ENCODE peak calls at places on chromosomes 3 and 15, in eight cellular contexts. One of them, this sample, is unnamed. For H3K4me1, the result is how much of the 10 kb centered on the place peaks cover.

GRCh38 chr3:193593666-193594025 is 638 bp downstream of the OPA1 start:
- DNase-seq in HepG2: peak
- DNase-seq in mesendoderm: peak
- DNase-seq in SJCRH30: peak
- DNase-seq in sigmoid colon: no peak
- DNase-seq in adipocyte: peak
- DNase-seq in aorta: no peak
- DNase-seq in CD8-positive, alpha-beta T cell: no peak
- DNase-seq in this sample: peak

GRCh38 chr3:129927072-129927471 is 33.6 kb upstream of the TMCC1 start:
- DNase-seq in CD8-positive, alpha-beta T cell: no peak
- DNase-seq in mesendoderm: no peak
- DNase-seq in sigmoid colon: no peak
- DNase-seq in HepG2: peak
- DNase-seq in adipocyte: no peak
- DNase-seq in aorta: no peak
- DNase-seq in SJCRH30: peak
- DNase-seq in this sample: no peak

GRCh38 chr15:101489236-101489632 is 273 bp downstream of the PCSK6 start:
- DNase-seq in CD8-positive, alpha-beta T cell: no peak
- DNase-seq in adipocyte: peak
- DNase-seq in mesendoderm: peak
- DNase-seq in sigmoid colon: no peak
- DNase-seq in HepG2: no peak
- DNase-seq in aorta: no peak
- DNase-seq in SJCRH30: no peak
- DNase-seq in this sample: peak

GRCh38 chr15:89766357-89767311 is 9.5 kb upstream of the MESP2 start:
- DNase-seq in sigmoid colon: no peak
- DNase-seq in CD8-positive, alpha-beta T cell: no peak
- DNase-seq in HepG2: no peak
- DNase-seq in SJCRH30: no peak
- DNase-seq in aorta: no peak
- DNase-seq in adipocyte: no peak
- DNase-seq in mesendoderm: no peak
- DNase-seq in this sample: peak

GRCh38 chr3:141710888-141711616 is 27.0 kb upstream of the RNF7 start:
- DNase-seq in adipocyte: peak
- DNase-seq in sigmoid colon: no peak
- DNase-seq in SJCRH30: peak
- DNase-seq in mesendoderm: no peak
- DNase-seq in aorta: peak
- DNase-seq in HepG2: no peak
- DNase-seq in CD8-positive, alpha-beta T cell: no peak
- DNase-seq in this sample: no peak

GRCh38 chr3:101850327-101851048 is 1.2 kb downstream of the NFKBIZ start:
- DNase-seq in CD8-positive, alpha-beta T cell: no peak
- DNase-seq in sigmoid colon: no peak
- DNase-seq in adipocyte: peak
- DNase-seq in mesendoderm: no peak
- DNase-seq in aorta: no peak
- DNase-seq in SJCRH30: peak
- DNase-seq in HepG2: no peak
- DNase-seq in this sample: no peak

GRCh38 chr3:58308728-58309127 is 2.4 kb downstream of the HTD2 start:
- DNase-seq in HepG2: no peak
- DNase-seq in adipocyte: peak
- DNase-seq in mesendoderm: no peak
- DNase-seq in SJCRH30: no peak
- DNase-seq in sigmoid colon: peak
- DNase-seq in aorta: no peak
- DNase-seq in CD8-positive, alpha-beta T cell: no peak
- DNase-seq in this sample: no peak

GRCh38 chr3:135803291-135803690 is 162.2 kb upstream of the PPP2R3A start:
- DNase-seq in adipocyte: no peak
- DNase-seq in HepG2: no peak
- DNase-seq in SJCRH30: no peak
- DNase-seq in aorta: no peak
- DNase-seq in CD8-positive, alpha-beta T cell: no peak
- DNase-seq in sigmoid colon: no peak
- DNase-seq in mesendoderm: peak
- DNase-seq in this sample: no peak

GRCh38 chr3:107633327-107634141 is 110.8 kb downstream of the BBX start:
- DNase-seq in HepG2: no peak
- DNase-seq in adipocyte: no peak
- DNase-seq in aorta: no peak
- DNase-seq in sigmoid colon: no peak
- DNase-seq in mesendoderm: no peak
- DNase-seq in CD8-positive, alpha-beta T cell: no peak
- DNase-seq in SJCRH30: no peak
- DNase-seq in this sample: no peak

GRCh38 chr3:45993421-45994027 is 2.1 kb downstream of the FYCO1 start:
- DNase-seq in CD8-positive, alpha-beta T cell: no peak
- DNase-seq in HepG2: no peak
- DNase-seq in sigmoid colon: no peak
- DNase-seq in aorta: no peak
- DNase-seq in mesendoderm: no peak
- DNase-seq in SJCRH30: no peak
- DNase-seq in adipocyte: no peak
- DNase-seq in this sample: no peak

GRCh38 chr3:138118863-138119766 is 3.7 kb upstream of the DZIP1L start:
- DNase-seq in adipocyte: peak
- DNase-seq in CD8-positive, alpha-beta T cell: no peak
- DNase-seq in SJCRH30: peak
- DNase-seq in HepG2: peak
- DNase-seq in mesendoderm: peak
- DNase-seq in aorta: peak
- DNase-seq in sigmoid colon: peak
- DNase-seq in this sample: peak

GRCh38 chr3:176595307-176595706 is 602.0 kb downstream of the TBL1XR1 start:
- DNase-seq in sigmoid colon: no peak
- DNase-seq in CD8-positive, alpha-beta T cell: no peak
- DNase-seq in HepG2: no peak
- DNase-seq in mesendoderm: peak
- DNase-seq in adipocyte: peak
- DNase-seq in aorta: no peak
- DNase-seq in SJCRH30: no peak
- DNase-seq in this sample: no peak

GRCh38 chr3:33392703-33393125 is 47.5 kb downstream of the UBP1 start:
- DNase-seq in HepG2: no peak
- DNase-seq in sigmoid colon: no peak
- DNase-seq in SJCRH30: no peak
- DNase-seq in aorta: peak
- DNase-seq in CD8-positive, alpha-beta T cell: no peak
- DNase-seq in adipocyte: peak
- DNase-seq in mesendoderm: no peak
- DNase-seq in this sample: no peak

GRCh38 chr3:172709776-172710708 is 825 bp downstream of the NCEH1 start:
- DNase-seq in adipocyte: peak
- DNase-seq in HepG2: no peak
- DNase-seq in sigmoid colon: peak
- DNase-seq in aorta: peak
- DNase-seq in SJCRH30: peak
- DNase-seq in mesendoderm: peak
- DNase-seq in CD8-positive, alpha-beta T cell: no peak
- DNase-seq in this sample: peak

GRCh38 chr3:172711457-172711800 is 562 bp upstream of the NCEH1 start:
- DNase-seq in SJCRH30: no peak
- DNase-seq in adipocyte: no peak
- DNase-seq in CD8-positive, alpha-beta T cell: no peak
- DNase-seq in sigmoid colon: no peak
- DNase-seq in mesendoderm: no peak
- DNase-seq in aorta: no peak
- DNase-seq in HepG2: peak
- DNase-seq in this sample: peak

GRCh38 chr3:172707967-172708366 is 2.9 kb downstream of the NCEH1 start:
- DNase-seq in SJCRH30: no peak
- DNase-seq in adipocyte: peak
- DNase-seq in aorta: no peak
- DNase-seq in CD8-positive, alpha-beta T cell: no peak
- DNase-seq in mesendoderm: no peak
- DNase-seq in HepG2: no peak
- DNase-seq in sigmoid colon: no peak
- DNase-seq in this sample: no peak

GRCh38 chr3:172710709-172711456 is at the start of gene NCEH1:
- DNase-seq in HepG2: peak
- DNase-seq in sigmoid colon: peak
- DNase-seq in mesendoderm: peak
- DNase-seq in aorta: peak
- DNase-seq in SJCRH30: peak
- DNase-seq in adipocyte: peak
- DNase-seq in CD8-positive, alpha-beta T cell: peak
- DNase-seq in this sample: peak

GRCh38 chr3:172708905-172709775 is 1.7 kb downstream of the NCEH1 start:
- DNase-seq in CD8-positive, alpha-beta T cell: no peak
- DNase-seq in aorta: no peak
- DNase-seq in SJCRH30: no peak
- DNase-seq in mesendoderm: peak
- DNase-seq in adipocyte: peak
- DNase-seq in sigmoid colon: no peak
- DNase-seq in HepG2: no peak
- DNase-seq in this sample: peak
- H3K4me3 ChIP-seq in CD8-positive, alpha-beta T cell: no peak
- H3K4me3 ChIP-seq in aorta: peak
- H3K4me3 ChIP-seq in SJCRH30: no peak
- H3K4me3 ChIP-seq in mesendoderm: no peak
- H3K4me3 ChIP-seq in adipocyte: peak
- H3K4me3 ChIP-seq in sigmoid colon: no peak
- H3K4me3 ChIP-seq in HepG2: peak
- H3K4me3 ChIP-seq in this sample: no peak

GRCh38 chr3:197958346-197958745 is 1.7 kb upstream of the LMLN start:
- DNase-seq in mesendoderm: no peak
- DNase-seq in SJCRH30: peak
- DNase-seq in sigmoid colon: no peak
- DNase-seq in adipocyte: no peak
- DNase-seq in CD8-positive, alpha-beta T cell: no peak
- DNase-seq in aorta: no peak
- DNase-seq in HepG2: no peak
- DNase-seq in this sample: no peak

GRCh38 chr3:197957775-197958103 is 2.3 kb upstream of the LMLN start:
- DNase-seq in HepG2: no peak
- DNase-seq in SJCRH30: no peak
- DNase-seq in sigmoid colon: no peak
- DNase-seq in adipocyte: no peak
- DNase-seq in aorta: no peak
- DNase-seq in mesendoderm: no peak
- DNase-seq in CD8-positive, alpha-beta T cell: no peak
- DNase-seq in this sample: no peak

GRCh38 chr3:197956626-197956988 is 3.4 kb upstream of the LMLN start:
- DNase-seq in sigmoid colon: no peak
- DNase-seq in mesendoderm: peak
- DNase-seq in aorta: no peak
- DNase-seq in SJCRH30: no peak
- DNase-seq in HepG2: no peak
- DNase-seq in CD8-positive, alpha-beta T cell: no peak
- DNase-seq in adipocyte: no peak
- DNase-seq in this sample: no peak

GRCh38 chr3:197953881-197954280 is 3.9 kb downstream of the RPL35A start:
- DNase-seq in sigmoid colon: no peak
- DNase-seq in SJCRH30: no peak
- DNase-seq in adipocyte: no peak
- DNase-seq in HepG2: no peak
- DNase-seq in aorta: peak
- DNase-seq in CD8-positive, alpha-beta T cell: no peak
- DNase-seq in mesendoderm: no peak
- DNase-seq in this sample: no peak

GRCh38 chr3:197956070-197956469 is 3.9 kb upstream of the LMLN start:
- DNase-seq in CD8-positive, alpha-beta T cell: no peak
- DNase-seq in SJCRH30: no peak
- DNase-seq in mesendoderm: no peak
- DNase-seq in adipocyte: no peak
- DNase-seq in sigmoid colon: no peak
- DNase-seq in aorta: no peak
- DNase-seq in HepG2: no peak
- DNase-seq in this sample: no peak
- H3K4me1 ChIP-seq in CD8-positive, alpha-beta T cell: under half
- H3K4me1 ChIP-seq in SJCRH30: under half
- H3K4me1 ChIP-seq in mesendoderm: under half
- H3K4me1 ChIP-seq in adipocyte: half or more
- H3K4me1 ChIP-seq in sigmoid colon: under half
- H3K4me1 ChIP-seq in aorta: under half
- H3K4me1 ChIP-seq in HepG2: half or more
- H3K4me1 ChIP-seq in this sample: under half

GRCh38 chr15:52481915-52482314 is 46.8 kb downstream of the MYO5A start:
- DNase-seq in SJCRH30: no peak
- DNase-seq in adipocyte: peak
- DNase-seq in sigmoid colon: no peak
- DNase-seq in CD8-positive, alpha-beta T cell: peak
- DNase-seq in mesendoderm: no peak
- DNase-seq in HepG2: no peak
- DNase-seq in aorta: no peak
- DNase-seq in this sample: no peak
- H3K4me3 ChIP-seq in SJCRH30: no peak
- H3K4me3 ChIP-seq in adipocyte: peak
- H3K4me3 ChIP-seq in sigmoid colon: no peak
- H3K4me3 ChIP-seq in CD8-positive, alpha-beta T cell: peak
- H3K4me3 ChIP-seq in mesendoderm: no peak
- H3K4me3 ChIP-seq in HepG2: no peak
- H3K4me3 ChIP-seq in aorta: no peak
- H3K4me3 ChIP-seq in this sample: no peak

GRCh38 chr15:83062768-83063180 is 4.3 kb downstream of the BTBD1 start:
- DNase-seq in CD8-positive, alpha-beta T cell: no peak
- DNase-seq in aorta: peak
- DNase-seq in adipocyte: no peak
- DNase-seq in sigmoid colon: no peak
- DNase-seq in HepG2: no peak
- DNase-seq in SJCRH30: no peak
- DNase-seq in mesendoderm: no peak
- DNase-seq in this sample: no peak

GRCh38 chr15:83063555-83063954 is 3.5 kb downstream of the BTBD1 start:
- DNase-seq in adipocyte: no peak
- DNase-seq in CD8-positive, alpha-beta T cell: no peak
- DNase-seq in mesendoderm: no peak
- DNase-seq in SJCRH30: no peak
- DNase-seq in aorta: no peak
- DNase-seq in sigmoid colon: no peak
- DNase-seq in HepG2: no peak
- DNase-seq in this sample: no peak

GRCh38 chr15:83065431-83065830 is 1.6 kb downstream of the BTBD1 start:
- DNase-seq in CD8-positive, alpha-beta T cell: no peak
- DNase-seq in sigmoid colon: no peak
- DNase-seq in adipocyte: peak
- DNase-seq in aorta: no peak
- DNase-seq in HepG2: no peak
- DNase-seq in SJCRH30: no peak
- DNase-seq in mesendoderm: no peak
- DNase-seq in this sample: no peak

GRCh38 chr15:83064859-83065258 is 2.2 kb downstream of the BTBD1 start:
- DNase-seq in sigmoid colon: no peak
- DNase-seq in adipocyte: peak
- DNase-seq in SJCRH30: no peak
- DNase-seq in HepG2: no peak
- DNase-seq in CD8-positive, alpha-beta T cell: no peak
- DNase-seq in mesendoderm: no peak
- DNase-seq in aorta: no peak
- DNase-seq in this sample: no peak

DNA sequence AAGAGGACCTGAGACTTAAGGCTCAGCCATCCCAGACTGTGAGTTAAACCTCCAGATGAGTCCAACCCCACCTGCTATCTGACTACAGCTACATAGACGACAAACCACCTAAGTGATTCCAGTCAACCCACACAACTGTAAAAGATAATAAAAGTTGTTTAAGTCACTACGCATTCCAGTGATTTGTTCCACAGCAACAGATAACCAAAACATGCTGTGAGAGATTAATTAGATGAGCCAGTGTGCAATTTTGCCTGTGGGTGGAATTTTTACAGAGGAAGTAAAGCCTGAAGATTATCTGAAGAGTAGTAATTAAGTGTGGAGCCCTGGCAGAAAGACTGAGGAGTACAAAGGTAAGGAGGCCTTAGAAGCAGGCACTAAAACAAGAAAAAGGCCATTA is 5.4 kb downstream of the BTBD1 start:
- DNase-seq in mesendoderm: no peak
- DNase-seq in sigmoid colon: no peak
- DNase-seq in CD8-positive, alpha-beta T cell: no peak
- DNase-seq in adipocyte: peak
- DNase-seq in SJCRH30: peak
- DNase-seq in HepG2: no peak
- DNase-seq in aorta: no peak
- DNase-seq in this sample: no peak
- H3K4me1 ChIP-seq in mesendoderm: under half
- H3K4me1 ChIP-seq in sigmoid colon: under half
- H3K4me1 ChIP-seq in CD8-positive, alpha-beta T cell: under half
- H3K4me1 ChIP-seq in adipocyte: under half
- H3K4me1 ChIP-seq in SJCRH30: under half
- H3K4me1 ChIP-seq in HepG2: under half
- H3K4me1 ChIP-seq in aorta: under half
- H3K4me1 ChIP-seq in this sample: under half